ENCODE peak calls at places on chromosomes 1 and 21, in seven cellular contexts. T is H9, A is neuronal stem cell, Z is trophoblast cell, C is IMR-90, P is mesenchymal stem cell, X is H1. G is an unnamed sample.

GRCh38 chr21:29114765-29115164 is 15.7 kb upstream of the MAP3K7CL start:
- DNase-seq in T (no peak), A (no peak), Z (peak; percentile 65), C (peak; percentile 92), P (peak; percentile 87), X (peak; percentile 27), G (peak; percentile 75)

GRCh38 chr1:5745776-5746610 is 246.2 kb downstream of the NPHP4 start:
- DNase-seq in T (peak; percentile 92), A (peak; percentile 76), Z (peak; percentile 45), C (peak; percentile 13), P (peak; percentile 3), X (peak; percentile 70), G (peak; percentile 90)

GRCh38 chr21:23452384-23453083 is 2154.7 kb downstream of the MRPL39 start:
- DNase-seq in T (peak; percentile 81), A (peak; percentile 23), Z (no peak), C (no peak), P (no peak), X (peak; percentile 54), G (peak; percentile 90)

GRCh38 chr21:36563301-36563926 is 83.5 kb upstream of the CLDN14 start:
- DNase-seq in T (no peak), A (no peak), Z (no peak), C (no peak), P (no peak), X (no peak), G (no peak)

GRCh38 chr1:203682401-203683383 is 56.1 kb downstream of the ATP2B4 start:
- DNase-seq in T (peak; percentile 47), A (no peak), Z (no peak), C (peak; percentile 34), P (no peak), X (no peak), G (peak; percentile 85)

GRCh38 chr1:9129391-9130041 is 614 bp upstream of the GPR157 start:
- DNase-seq in T (peak; percentile 94), A (peak; percentile 86), Z (peak; percentile 83), C (no peak), P (peak; percentile 66), X (peak; percentile 75), G (peak; percentile 92)

GRCh38 chr1:51088474-51088873 is 13.6 kb upstream of the C1orf185 start:
- DNase-seq in T (no peak), A (no peak), Z (no peak), C (no peak), P (peak; percentile 1), X (no peak), G (no peak)

GRCh38 chr1:47684964-47685762 is 247.3 kb downstream of the FOXD2 start:
- DNase-seq in T (peak; percentile 14), A (no peak), Z (no peak), C (no peak), P (no peak), X (no peak), G (no peak)

GRCh38 chr21:41589131-41589530 is 81.2 kb upstream of the TMPRSS2 start:
- DNase-seq in T (no peak), A (no peak), Z (no peak), C (no peak), P (no peak), X (no peak), G (peak; percentile 26)

GRCh38 chr1:116276532-116276931 is 96.5 kb upstream of the ATP1A1 start:
- DNase-seq in T (no peak), A (no peak), Z (no peak), C (no peak), P (no peak), X (no peak), G (no peak)

GRCh38 chr1:1556505-1556904 is 16.1 kb upstream of the TMEM240 start:
- DNase-seq in T (no peak), A (no peak), Z (no peak), C (no peak), P (no peak), X (no peak), G (no peak)

GRCh38 chr1:206895837-206896242 is 1.4 kb upstream of the IL24 start:
- DNase-seq in T (no peak), A (no peak), Z (no peak), C (peak; percentile 68), P (peak; percentile 93), X (no peak), G (no peak)

GRCh38 chr1:1889090-1889750 is 1.7 kb downstream of the GNB1 start:
- DNase-seq in T (no peak), A (no peak), Z (no peak), C (peak; percentile 24), P (peak; percentile 39), X (no peak), G (no peak)

GRCh38 chr1:27557596-27558340 is 46.2 kb downstream of the AHDC1 start:
- DNase-seq in T (peak; percentile 80), A (no peak), Z (no peak), C (no peak), P (no peak), X (no peak), G (peak; percentile 85)

GRCh38 chr1:9004031-9004730 is 22.0 kb downstream of the SLC2A7 start:
- DNase-seq in T (no peak), A (no peak), Z (peak; percentile 51), C (no peak), P (no peak), X (no peak), G (no peak)

GRCh38 chr1:39981957-39982356 is 27.0 kb downstream of the MFSD2A start:
- DNase-seq in T (peak; percentile 39), A (no peak), Z (peak; percentile 89), C (peak; percentile 93), P (peak; percentile 70), X (peak; percentile 34), G (peak; percentile 74)

GRCh38 chr1:95207223-95207935 is 26.6 kb upstream of the RWDD3 start:
- DNase-seq in T (no peak), A (no peak), Z (no peak), C (no peak), P (no peak), X (no peak), G (no peak)

GRCh38 chr1:228362884-228363450 is 43.7 kb downstream of the TRIM11 start:
- DNase-seq in T (no peak), A (no peak), Z (no peak), C (no peak), P (no peak), X (no peak), G (no peak)

GRCh38 chr1:20440785-20441200 is 45.2 kb downstream of the CAMK2N1 start:
- DNase-seq in T (peak; percentile 83), A (peak; percentile 46), Z (peak; percentile 19), C (peak; percentile 47), P (peak; percentile 52), X (peak; percentile 17), G (peak; percentile 80)

DNA sequence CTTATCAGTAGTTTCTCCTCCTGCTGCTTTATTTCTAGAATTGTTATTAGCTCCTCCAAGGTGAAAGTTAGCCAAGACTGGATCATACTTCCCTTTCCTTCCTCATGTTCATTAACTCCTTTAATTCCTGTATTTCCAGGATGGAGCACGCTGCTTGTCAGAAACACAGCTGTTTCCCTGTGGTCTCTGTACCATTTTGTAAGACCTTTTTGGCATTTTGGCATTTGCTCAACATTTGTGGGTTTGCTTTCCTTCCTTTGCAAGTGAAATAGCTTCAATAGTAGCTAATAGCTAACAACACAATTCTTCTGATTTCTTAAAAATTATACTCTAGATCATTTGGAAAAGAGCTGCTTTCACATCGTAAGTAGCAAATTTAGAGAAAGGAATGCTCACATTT is 44.3 kb upstream of the HPDL start:
- DNase-seq in T (no peak), A (no peak), Z (no peak), C (peak; percentile 7), P (no peak), X (no peak), G (no peak)
- H3K4ac ChIP-seq in T (no peak overlapping the region), A (no peak overlapping the region), Z (no peak overlapping the region), C (no peak overlapping the region), P (no peak overlapping the region), X (no peak overlapping the region), G (no peak overlapping the region)

GRCh38 chr1:220338759-220339158 is 66.5 kb upstream of the RAB3GAP2 start:
- DNase-seq in T (peak; percentile 82), A (no peak), Z (no peak), C (no peak), P (no peak), X (peak; percentile 53), G (peak; percentile 79)
- H3K4ac ChIP-seq in T (no peak overlapping the region), A (no peak overlapping the region), Z (no peak overlapping the region), C (no peak overlapping the region), P (no peak overlapping the region), X (peak overlapping the region; percentile 87), G (no peak overlapping the region)

GRCh38 chr1:113389356-113389952 is 861 bp upstream of the MAGI3 start:
- DNase-seq in T (no peak), A (no peak), Z (no peak), C (no peak), P (no peak), X (no peak), G (no peak)

GRCh38 chr1:113392541-113392940 is 2.2 kb downstream of the MAGI3 start:
- DNase-seq in T (no peak), A (no peak), Z (no peak), C (no peak), P (no peak), X (no peak), G (no peak)

GRCh38 chr1:113390871-113391642 is 742 bp downstream of the MAGI3 start:
- DNase-seq in T (peak; percentile 52), A (no peak), Z (peak; percentile 32), C (no peak), P (peak; percentile 34), X (no peak), G (peak; percentile 53)

GRCh38 chr1:113389953-113390834 is at the start of gene MAGI3:
- DNase-seq in T (peak; percentile 99), A (peak; percentile 98), Z (peak; percentile 96), C (peak; percentile 98), P (peak; percentile 99), X (peak; percentile 94), G (peak; percentile 100)

DNA sequence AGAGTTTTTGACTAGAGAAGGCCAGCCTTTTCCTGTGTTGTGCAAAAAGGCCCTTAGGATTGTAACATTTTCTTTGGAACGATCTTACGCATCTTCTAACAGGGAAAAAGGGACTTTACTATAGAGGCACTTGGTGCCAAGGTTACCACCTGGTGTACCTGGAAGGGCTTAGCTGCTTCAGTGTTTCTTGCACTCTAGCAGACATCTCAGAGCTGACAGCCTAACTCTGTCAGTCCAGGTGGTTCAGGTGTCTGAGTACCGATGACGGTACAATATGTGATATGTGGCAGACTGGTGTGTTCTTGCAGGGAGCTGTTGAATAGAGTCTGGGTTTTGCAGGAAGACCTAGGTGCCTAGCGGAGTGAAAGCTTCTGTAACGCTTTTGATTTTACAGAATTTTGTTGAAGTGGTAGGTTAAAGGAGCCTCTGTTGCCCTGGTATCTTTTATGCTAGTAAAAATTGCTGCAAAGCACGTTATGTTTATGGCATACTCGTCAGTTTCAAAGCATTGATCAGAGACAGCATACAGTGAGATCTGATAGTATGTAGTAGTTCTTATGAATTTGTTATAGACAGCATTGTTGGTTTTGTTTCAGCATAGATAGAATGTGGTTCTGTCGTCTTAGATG is 1.4 kb downstream of the MAGI3 start:
- DNase-seq in T (no peak), A (no peak), Z (no peak), C (no peak), P (no peak), X (no peak), G (no peak)
- H3K4ac ChIP-seq in T (no peak overlapping the region), A (no peak overlapping the region), Z (peak overlapping the region; percentile 69), C (no peak overlapping the region), P (no peak overlapping the region), X (no peak overlapping the region), G (no peak overlapping the region)

GRCh38 chr1:191870490-191870889 is 287.8 kb upstream of the RGS18 start:
- DNase-seq in T (no peak), A (no peak), Z (no peak), C (no peak), P (no peak), X (no peak), G (no peak)

GRCh38 chr1:191866155-191866554 is 292.1 kb upstream of the RGS18 start:
- DNase-seq in T (no peak), A (no peak), Z (no peak), C (no peak), P (no peak), X (no peak), G (no peak)

GRCh38 chr1:191865479-191865878 is 292.8 kb upstream of the RGS18 start:
- DNase-seq in T (no peak), A (no peak), Z (no peak), C (no peak), P (no peak), X (no peak), G (no peak)

GRCh38 chr1:191869790-191870312 is 288.4 kb upstream of the RGS18 start:
- DNase-seq in T (no peak), A (no peak), Z (no peak), C (no peak), P (no peak), X (no peak), G (no peak)
- H3K4ac ChIP-seq in T (no peak overlapping the region), A (no peak overlapping the region), Z (no peak overlapping the region), C (no peak overlapping the region), P (no peak overlapping the region), X (no peak overlapping the region), G (no peak overlapping the region)

G was measured in mesendoderm.